ENCODE peak calls at places on chromosomes 3 and 15, in four cellular contexts. X, E, V and O are unnamed samples.

GRCh38 chr3:13378155-13378554 is 42.0 kb downstream of the NUP210 start:
- DNase-seq in X (peak; percentile 24), E (no peak), V (no peak), O (no peak)

GRCh38 chr15:98981851-98982722 is 25.5 kb downstream of the PGPEP1L start:
- DNase-seq in E (no peak), X (peak; percentile 45), V (no peak), O (no peak)

GRCh38 chr3:32575451-32575850 is 4.8 kb upstream of the DYNC1LI1 start:
- DNase-seq in E (no peak), X (no peak), V (no peak), O (no peak)

GRCh38 chr3:5304789-5305680 is 117.5 kb downstream of the EDEM1 start:
- DNase-seq in X (peak; percentile 67), E (peak; percentile 5), V (peak; percentile 82), O (peak; percentile 66)

GRCh38 chr3:190249414-190249813 is 72.8 kb downstream of the CLDN1 start:
- DNase-seq in V (no peak), X (no peak), E (no peak), O (no peak)

GRCh38 chr3:43581343-43581742 is 40.5 kb downstream of the ANO10 start:
- DNase-seq in X (no peak), V (no peak), E (no peak), O (no peak)

GRCh38 chr3:122719273-122719921 is 38.8 kb downstream of the PARP14 start:
- DNase-seq in V (no peak), E (no peak), X (no peak), O (no peak)

GRCh38 chr3:126573492-126574117 is 14.9 kb upstream of the C3orf22 start:
- DNase-seq in V (no peak), X (no peak), E (no peak), O (no peak)

GRCh38 chr3:97975466-97975865 is 3.2 kb upstream of the RIOX2 start:
- DNase-seq in E (no peak), X (peak; percentile 46), V (no peak), O (no peak)

GRCh38 chr15:29571728-29572454 is 250.4 kb downstream of the TJP1 start:
- DNase-seq in V (no peak), E (no peak), X (peak; percentile 12), O (no peak)

GRCh38 chr15:53716909-53717878 is 42.3 kb downstream of the WDR72 start:
- DNase-seq in X (peak; percentile 7), V (peak; percentile 27), E (no peak), O (peak; percentile 1)

GRCh38 chr15:99507732-99508571 is 57.8 kb upstream of the MEF2A start:
- DNase-seq in E (no peak), X (no peak), V (no peak), O (no peak)

GRCh38 chr3:153182491-153182890 is 20.5 kb downstream of the RAP2B start:
- DNase-seq in V (no peak), X (no peak), E (no peak), O (no peak)

GRCh38 chr3:98809561-98809960 is 46.4 kb downstream of the ST3GAL6 start:
- DNase-seq in X (peak; percentile 53), E (no peak), V (no peak), O (no peak)

GRCh38 chr3:183697610-183698317 is at the start of gene YEATS2:
- DNase-seq in X (peak; percentile 54), E (peak; percentile 48), V (peak; percentile 74), O (no peak)

GRCh38 chr3:2810723-2811122 is 299.5 kb downstream of the IL5RA start:
- DNase-seq in E (no peak), X (no peak), V (no peak), O (no peak)

GRCh38 chr3:73813291-73813977 is 188.7 kb upstream of the PDZRN3 start:
- DNase-seq in X (peak; percentile 63), V (no peak), E (no peak), O (no peak)

GRCh38 chr3:47989981-47990440 is 26.2 kb downstream of the MAP4 start:
- DNase-seq in V (peak; percentile 53), X (peak; percentile 98), E (peak; percentile 56), O (peak; percentile 77)

GRCh38 chr15:51731549-51732267 is 5.7 kb downstream of the LYSMD2 start:
- DNase-seq in V (no peak), E (peak; percentile 4), X (peak; percentile 88), O (no peak)

GRCh38 chr3:40191850-40192448 is 117.6 kb upstream of the EIF1B start:
- DNase-seq in V (peak; percentile 14), E (peak; percentile 44), X (peak; percentile 79), O (no peak)

GRCh38 chr15:80801891-80802680 is 22.9 kb downstream of the CEMIP start:
- DNase-seq in V (no peak), X (no peak), E (no peak), O (no peak)

GRCh38 chr3:138046955-138047354 is 37.0 kb downstream of the CLDN18 start:
- DNase-seq in V (no peak), X (no peak), E (no peak), O (no peak)

GRCh38 chr3:117696871-117697270 is 987.3 kb downstream of the TUSC7 start:
- DNase-seq in E (no peak), V (no peak), X (no peak), O (no peak)

GRCh38 chr15:101450561-101451145 is 38.9 kb downstream of the PCSK6 start:
- DNase-seq in V (no peak), X (no peak), E (no peak), O (no peak)

GRCh38 chr15:39232512-39232911 is 348.4 kb upstream of the THBS1 start:
- DNase-seq in E (no peak), X (peak; percentile 67), V (no peak), O (no peak)

GRCh38 chr3:49020335-49021212 is 1.3 kb upstream of the NDUFAF3 start:
- DNase-seq in E (no peak), X (no peak), V (no peak), O (no peak)

GRCh38 chr15:99928429-99928981 is 195.3 kb upstream of the LYSMD4 start:
- DNase-seq in V (no peak), E (peak; percentile 87), X (peak; percentile 82), O (no peak)

GRCh38 chr3:186620213-186621092 is 7.6 kb downstream of the AHSG start:
- DNase-seq in X (no peak), V (no peak), E (no peak), O (no peak)